ENCODE peak calls at places on chromosomes 4 and X, in ten cellular contexts. H is CD4-positive, alpha-beta T cell; Y is fibroblast of villous mesenchyme; F is CD8-positive, alpha-beta T cell; V is GM13977; W is Peyer's patch; U is B cell; S is sigmoid colon; N is lower lobe of right lung; Z is progenitor cell of endocrine pancreas. D is an unnamed sample.

GRCh38 chr4:163194593-163194992 is 27.9 kb upstream of the NAF1 start:
- DNase-seq in Z (no peak), W (no peak), N (no peak), U (no peak), F (no peak), H (no peak), S (no peak), V (no peak), Y (no peak), D (no peak)

GRCh38 chr4:15961778-15962510 is 1.0 kb downstream of the FGFBP2 start:
- DNase-seq in N (no peak), W (no peak), Z (no peak), H (no peak), U (no peak), F (peak; percentile 18), Y (no peak), S (no peak), V (no peak), D (no peak)

GRCh38 chrX:137424679-137425078 is 141.2 kb upstream of the ZIC3 start:
- DNase-seq in Z (no peak), U (no peak), F (no peak), Y (no peak), H (no peak), S (no peak), V (no peak), W (no peak), N (no peak), D (no peak)

GRCh38 chrX:107678957-107679740 is 50.8 kb downstream of the PRPS1 start:
- DNase-seq in V (no peak), S (peak; percentile 93), W (peak; percentile 94), H (peak; percentile 55), N (peak; percentile 82), Y (peak; percentile 91), F (peak; percentile 49), U (peak; percentile 69), Z (no peak), D (no peak)

GRCh38 chr4:17687237-17687857 is 72.9 kb downstream of the MED28 start:
- DNase-seq in Z (no peak), H (no peak), S (no peak), N (no peak), V (no peak), F (no peak), W (no peak), U (no peak), Y (no peak), D (no peak)

GRCh38 chr4:140719022-140719421 is 37.2 kb downstream of the TBC1D9 start:
- DNase-seq in F (no peak), Z (no peak), S (no peak), H (no peak), U (no peak), V (no peak), W (no peak), Y (no peak), N (no peak), D (no peak)

GRCh38 chr4:165462009-165462408 is 83.2 kb downstream of the CPE start:
- DNase-seq in Y (no peak), U (no peak), H (no peak), N (no peak), W (no peak), F (no peak), V (no peak), Z (no peak), S (no peak), D (no peak)

GRCh38 chrX:128698528-128698927 is 646.3 kb upstream of the ACTRT1 start:
- DNase-seq in S (peak; percentile 78), W (no peak), U (no peak), H (no peak), N (no peak), F (no peak), V (no peak), Y (no peak), Z (no peak), D (no peak)

GRCh38 chr4:75821966-75822365 is 80.3 kb downstream of the PPEF2 start:
- DNase-seq in F (no peak), U (no peak), Y (peak; percentile 41), V (no peak), Z (no peak), H (no peak), S (no peak), W (no peak), N (no peak), D (no peak)

GRCh38 chr4:83664741-83665140 is 128.8 kb downstream of the GPAT3 start:
- DNase-seq in U (no peak), S (no peak), V (no peak), W (no peak), N (no peak), Z (no peak), F (no peak), Y (no peak), H (no peak), D (no peak)

GRCh38 chr4:83661359-83661758 is 125.5 kb downstream of the GPAT3 start:
- DNase-seq in N (no peak), Y (no peak), V (no peak), S (no peak), U (no peak), F (no peak), W (no peak), Z (no peak), H (no peak), D (no peak)

GRCh38 chr4:83662204-83662603 is 126.3 kb downstream of the GPAT3 start:
- DNase-seq in W (no peak), H (no peak), F (no peak), U (no peak), Z (no peak), N (no peak), Y (no peak), S (no peak), V (no peak), D (no peak)

GRCh38 chr4:83660578-83660977 is 124.7 kb downstream of the GPAT3 start:
- DNase-seq in S (no peak), Z (no peak), Y (no peak), U (no peak), H (no peak), W (no peak), F (no peak), N (no peak), V (no peak), D (no peak)

DNA sequence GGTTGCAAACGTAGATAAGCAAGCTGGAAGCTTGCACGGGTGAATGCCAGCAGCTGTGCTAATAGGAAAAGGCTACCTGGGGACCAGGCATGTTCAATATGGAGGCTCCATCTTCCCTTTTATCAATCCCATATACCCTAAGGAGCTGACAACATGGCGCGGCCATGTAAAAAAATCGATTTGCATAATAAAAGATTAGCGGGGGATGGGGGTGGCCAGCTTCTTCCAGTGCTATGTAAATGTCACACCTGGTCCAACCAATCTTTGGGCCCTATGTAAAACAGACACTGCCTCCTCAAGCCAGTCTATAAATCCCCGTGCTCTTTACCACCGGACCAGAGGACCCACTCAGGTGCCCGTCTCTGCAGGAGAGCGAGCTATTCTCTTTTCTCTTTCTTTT is 128.2 kb downstream of the GPAT3 start:
- DNase-seq in F (no peak), Z (no peak), V (no peak), Y (no peak), N (no peak), W (no peak), S (no peak), H (no peak), U (no peak), D (no peak)
- TF ChIP-seq CTCF in F (no peak), Z (no peak), V (no peak), Y (no peak), N (no peak), W (no peak), S (no peak), H (no peak), U (no peak), D (no peak)

DNA sequence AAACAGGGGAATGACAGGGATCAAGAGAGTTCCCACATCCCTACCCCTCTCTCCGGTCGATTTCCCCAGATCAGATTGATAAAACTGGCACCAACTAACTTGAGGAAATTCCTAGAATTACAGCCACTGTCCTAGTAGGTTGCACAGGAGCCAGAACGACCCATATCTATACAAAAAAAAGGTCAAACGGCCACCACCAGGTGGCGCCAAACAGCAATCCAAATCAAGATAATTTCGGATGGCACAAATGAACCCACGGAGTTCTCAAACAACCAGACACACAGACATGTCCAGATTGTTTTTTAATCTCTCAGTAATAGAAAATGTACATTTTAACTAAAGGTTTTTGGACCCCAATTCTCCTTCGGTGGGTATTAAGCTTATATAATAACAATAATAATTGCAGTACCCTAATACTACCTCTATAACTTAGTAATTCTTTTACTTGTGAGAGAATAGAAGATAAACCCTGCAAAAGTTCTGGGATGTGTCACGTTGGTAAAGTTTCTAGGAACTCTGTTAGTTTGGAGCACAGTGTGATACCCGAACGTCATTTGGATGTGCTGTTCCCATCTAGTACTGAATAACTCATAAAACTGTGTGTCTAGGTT is 212.6 kb downstream of the SPOCK3 start:
- DNase-seq in U (peak; percentile 61), S (peak; percentile 66), Y (peak; percentile 68), F (peak; percentile 24), H (peak; percentile 21), Z (peak; percentile 56), W (peak; percentile 82), N (peak; percentile 62), V (no peak), D (peak; percentile 78)
- TF ChIP-seq CTCF in U (peak; percentile 95), S (peak; percentile 58), Y (peak; percentile 76), F (peak; percentile 78), H (peak; percentile 77), Z (peak; percentile 95), W (peak; percentile 53), N (peak; percentile 69), V (peak; percentile 79), D (no peak)

GRCh38 chr4:2266181-2266580 is 4.3 kb upstream of the MXD4 start:
- DNase-seq in Z (no peak), Y (peak; percentile 59), H (no peak), U (no peak), W (no peak), F (no peak), S (peak; percentile 87), N (no peak), V (no peak), D (no peak)

GRCh38 chr4:2268357-2269205 is 6.7 kb upstream of the MXD4 start:
- DNase-seq in N (no peak), Z (no peak), U (no peak), V (no peak), W (no peak), Y (no peak), S (no peak), F (no peak), H (no peak), D (no peak)

GRCh38 chr4:2267841-2268240 is 5.9 kb upstream of the MXD4 start:
- DNase-seq in F (no peak), N (no peak), U (no peak), V (no peak), S (no peak), Z (no peak), Y (no peak), H (no peak), W (no peak), D (no peak)

GRCh38 chr4:2266821-2267220 is 4.9 kb upstream of the MXD4 start:
- DNase-seq in V (no peak), U (no peak), Y (no peak), F (no peak), W (no peak), H (no peak), Z (no peak), S (no peak), N (no peak), D (no peak)

GRCh38 chr4:2267320-2267811 is 5.5 kb upstream of the MXD4 start:
- DNase-seq in H (no peak), U (no peak), W (no peak), N (no peak), Y (no peak), F (no peak), S (no peak), Z (no peak), V (no peak), D (no peak)
- TF ChIP-seq CTCF in H (no peak), U (no peak), W (no peak), N (no peak), Y (no peak), F (no peak), S (no peak), Z (no peak), V (no peak), D (no peak)

GRCh38 chr4:77120888-77121508 is 36.0 kb upstream of the CCNG2 start:
- DNase-seq in Z (no peak), V (no peak), Y (peak; percentile 30), H (no peak), N (no peak), S (no peak), U (peak; percentile 40), F (no peak), W (peak; percentile 47), D (no peak)
- TF ChIP-seq CTCF in Z (no peak), V (peak; percentile 5), Y (peak; percentile 42), H (no peak), N (no peak), S (no peak), U (peak; percentile 42), F (no peak), W (peak; percentile 44), D (no peak)